ENCODE peak calls at places on chromosomes 7 and 10, in nine cellular contexts. C, G, X, P, Q, T, E, F and V are unnamed samples. For H3K4me1, the result is how much of the 10 kb centered on the place peaks cover.

GRCh38 chr7:50834136-50834535 is 51.4 kb upstream of the GRB10 start:
- DNase-seq in X (no peak), E (no peak), F (no peak), P (no peak), T (no peak), C (no peak), Q (no peak), G (no peak), V (no peak)

GRCh38 chr10:114714281-114714741 is 56.2 kb upstream of the ABLIM1 start:
- DNase-seq in C (no peak), E (no peak), P (peak), G (no peak), Q (peak), X (peak), F (no peak), T (no peak), V (no peak)

GRCh38 chr10:104300002-104300735 is 31.2 kb downstream of the GSTO2 start:
- DNase-seq in P (peak), Q (no peak), F (no peak), E (no peak), G (no peak), X (no peak), C (no peak), T (peak), V (peak)

GRCh38 chr10:29613791-29614190 is 21.0 kb downstream of the SVIL start:
- DNase-seq in C (no peak), P (no peak), Q (no peak), X (no peak), T (no peak), F (no peak), G (no peak), E (no peak), V (no peak)

GRCh38 chr10:68957284-68957615 is 1.3 kb downstream of the DDX21 start:
- DNase-seq in F (no peak), C (no peak), G (no peak), X (no peak), T (no peak), P (no peak), E (no peak), Q (no peak), V (no peak)

GRCh38 chr7:148852272-148852671 is 31.8 kb downstream of the EZH2 start:
- DNase-seq in T (no peak), X (no peak), P (no peak), G (no peak), C (no peak), Q (no peak), F (no peak), E (no peak), V (no peak)

GRCh38 chr10:103736763-103737162 is 118.6 kb downstream of the SH3PXD2A start:
- DNase-seq in C (peak), T (no peak), G (no peak), P (no peak), X (peak), F (no peak), E (no peak), Q (no peak), V (no peak)

GRCh38 chr7:226281-226882 is 34.0 kb downstream of the FAM20C start:
- DNase-seq in Q (no peak), C (no peak), X (no peak), E (no peak), G (no peak), P (no peak), F (no peak), T (no peak), V (peak)

GRCh38 chr7:14332155-14332554 is 342.7 kb upstream of the ETV1 start:
- DNase-seq in X (peak), P (peak), Q (no peak), E (no peak), G (no peak), C (no peak), F (no peak), T (no peak), V (no peak)

GRCh38 chr7:100351657-100352058 is 6.3 kb upstream of the PILRB start:
- DNase-seq in T (no peak), P (no peak), Q (no peak), C (no peak), G (no peak), F (peak), X (no peak), E (no peak), V (no peak)

DNA sequence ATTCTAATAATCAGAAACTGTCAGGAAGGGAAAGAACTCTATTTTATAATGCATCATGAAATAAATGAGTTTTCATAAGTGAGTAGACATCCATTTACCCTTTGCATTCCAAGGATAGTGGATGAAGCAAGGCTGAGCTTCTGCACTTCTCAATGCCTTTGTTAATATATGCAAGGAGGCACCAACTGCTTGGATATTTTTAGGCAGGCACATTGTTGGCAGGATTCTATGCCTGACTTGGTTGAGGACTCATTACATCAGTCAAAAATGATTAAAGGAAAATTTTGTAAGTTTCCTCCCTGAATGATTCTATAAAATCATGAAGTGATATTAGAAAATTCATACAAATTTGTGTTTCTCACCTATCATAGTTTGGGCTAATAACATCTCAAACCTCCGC is 612.2 kb upstream of the POM121L12 start:
- DNase-seq in F (no peak), C (no peak), P (no peak), Q (no peak), G (no peak), X (no peak), T (no peak), E (no peak), V (no peak)
- H3K4me1 ChIP-seq in F (under half), C (under half), P (under half), Q (under half), G (under half), X (under half), T (under half), E (under half), V (under half)

DNA sequence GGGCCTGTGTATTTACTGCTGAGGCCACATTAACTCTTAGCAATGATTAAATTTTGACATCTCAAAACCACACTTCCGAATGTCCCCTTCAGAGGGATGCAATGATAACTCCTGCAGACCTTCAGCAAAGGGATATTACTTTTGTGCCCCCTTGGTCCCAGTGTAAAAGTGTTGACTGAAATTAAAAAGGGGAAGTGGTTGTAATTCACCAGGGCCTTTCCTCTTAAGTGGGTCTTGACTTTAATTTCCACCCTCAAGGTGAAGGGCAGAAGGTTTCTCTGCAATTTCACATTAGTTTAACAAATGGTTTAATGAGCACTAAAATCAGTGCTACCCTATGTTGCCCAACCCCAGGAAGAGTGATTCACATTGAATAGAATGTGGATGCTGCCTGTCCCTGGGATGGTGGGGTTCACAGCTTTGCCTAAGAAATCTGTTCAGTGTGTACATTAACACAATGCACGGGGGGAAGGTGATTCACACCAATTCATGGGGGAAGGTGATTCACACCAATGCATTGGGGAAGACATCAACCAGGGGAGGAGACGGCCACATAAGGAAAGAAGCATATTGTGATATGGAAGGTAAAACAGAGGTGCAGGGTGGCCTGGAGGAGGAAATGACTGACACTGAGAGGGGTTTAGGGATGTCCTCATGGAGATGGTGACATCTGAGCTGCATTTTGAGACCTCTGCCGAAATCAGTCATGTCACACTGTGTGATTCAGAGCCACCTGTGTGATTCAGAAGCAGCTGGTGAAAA is 19.4 kb upstream of the TNS3 start:
- DNase-seq in P (no peak), Q (no peak), T (no peak), C (no peak), F (no peak), G (no peak), E (no peak), X (peak), V (no peak)
- H3K4me1 ChIP-seq in P (under half), Q (under half), T (under half), C (under half), F (under half), G (under half), E (under half), X (under half), V (under half)

DNA sequence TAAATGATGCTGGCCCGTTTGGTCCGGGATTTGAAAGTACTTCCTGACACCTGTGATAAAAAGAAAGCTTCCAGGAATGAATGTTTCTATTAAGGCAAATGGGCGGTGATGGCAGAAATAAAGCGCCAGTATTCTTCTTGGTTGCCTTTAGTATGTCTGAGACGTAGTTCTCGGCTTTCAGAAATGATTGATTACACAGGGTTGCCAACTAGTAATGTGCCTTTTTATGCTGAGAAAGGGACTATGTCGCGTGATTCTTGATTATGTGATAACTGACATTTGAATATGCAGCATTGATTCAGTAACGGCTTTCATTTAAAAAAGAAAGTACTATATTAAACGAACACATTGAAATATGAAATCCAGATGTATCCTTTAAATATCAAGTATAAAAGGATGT is 13.9 kb downstream of the ZRANB1 start:
- DNase-seq in T (no peak), Q (no peak), G (no peak), E (no peak), F (no peak), X (no peak), C (no peak), P (no peak), V (no peak)
- H3K4me1 ChIP-seq in T (under half), Q (under half), G (under half), E (under half), F (half or more), X (under half), C (under half), P (under half), V (under half)

DNA sequence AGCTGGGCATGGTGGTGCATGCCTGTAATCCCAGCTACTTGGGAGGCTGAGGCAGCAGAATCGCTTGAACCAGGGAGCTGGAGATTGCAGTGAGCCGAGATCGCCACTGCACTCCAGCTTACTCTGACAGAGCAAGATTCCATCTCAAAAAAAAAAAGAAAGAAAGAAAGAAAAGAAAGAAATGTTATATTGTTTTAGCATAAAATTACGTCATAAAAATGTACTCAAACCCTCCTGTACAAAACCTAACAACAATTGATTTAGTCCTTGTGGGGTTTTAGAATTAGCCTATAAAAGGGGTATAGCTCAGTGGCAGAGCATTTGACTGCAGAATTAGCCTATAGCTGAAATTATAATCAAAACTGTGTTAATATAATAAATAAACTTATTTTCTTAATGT is 27.9 kb downstream of the PIK3AP1 start:
- DNase-seq in C (no peak), X (no peak), E (no peak), T (no peak), Q (no peak), F (no peak), G (no peak), P (no peak), V (no peak)
- H3K4me1 ChIP-seq in C (under half), X (under half), E (under half), T (under half), Q (under half), F (under half), G (under half), P (under half), V (under half)

GRCh38 chr10:120098242-120098930 is 205.9 kb downstream of the SEC23IP start:
- DNase-seq in X (no peak), P (no peak), Q (no peak), T (no peak), C (no peak), G (no peak), F (no peak), E (no peak), V (no peak)
- H3K4me1 ChIP-seq in X (under half), P (under half), Q (under half), T (under half), C (under half), G (under half), F (under half), E (under half), V (under half)

GRCh38 chr10:71312220-71312619 is 6.8 kb upstream of the SLC29A3 start:
- DNase-seq in F (no peak), Q (no peak), E (no peak), G (no peak), P (no peak), T (no peak), X (no peak), C (no peak), V (no peak)
- H3K4me1 ChIP-seq in F (under half), Q (under half), E (under half), G (under half), P (under half), T (under half), X (under half), C (under half), V (under half)

DNA sequence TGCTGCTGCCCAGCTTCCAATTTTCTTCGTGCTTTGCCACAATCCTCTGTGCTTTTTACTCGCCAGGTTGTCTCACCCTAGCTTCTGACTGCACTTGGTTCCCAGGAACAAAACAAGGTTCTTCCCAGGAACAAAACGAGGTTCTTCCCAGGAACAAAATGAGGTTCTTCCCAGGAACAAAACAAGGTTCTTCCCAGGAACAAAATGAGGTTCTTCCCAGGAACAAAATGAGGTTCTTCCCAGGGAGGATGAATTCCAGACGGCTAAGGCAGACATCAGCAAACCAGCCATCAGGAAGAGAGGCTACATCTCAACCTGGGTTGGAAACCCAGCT is 41.9 kb downstream of the TNS3 start:
- DNase-seq in E (no peak), X (no peak), P (no peak), F (no peak), G (no peak), C (no peak), Q (no peak), T (no peak), V (no peak)
- H3K4me1 ChIP-seq in E (under half), X (under half), P (under half), F (under half), G (under half), C (under half), Q (half or more), T (under half), V (half or more)